ENCODE peak calls at places on chromosomes 2 and 18, in seven cellular contexts. D is neural progenitor cell; L is cardiac muscle cell; C is lower lobe of right lung; G is tibial nerve; F is GM12878; Q is CD8-positive, alpha-beta T cell. Z is an unnamed sample. For H3K4me1, the result is how much of the 10 kb centered on the place peaks cover.

GRCh38 chr2:241391892-241392665 is 36.0 kb downstream of the FARP2 start:
- DNase-seq in D (peak), L (peak), F (no peak), G (no peak), C (no peak), Q (no peak), Z (no peak)

GRCh38 chr2:158662406-158662805 is 132.7 kb upstream of the DAPL1 start:
- DNase-seq in D (no peak), C (no peak), Q (no peak), L (no peak), F (no peak), G (no peak), Z (no peak)

GRCh38 chr2:62151306-62151638 is 44.6 kb upstream of the B3GNT2 start:
- DNase-seq in C (no peak), Q (no peak), L (no peak), F (no peak), G (no peak), D (no peak), Z (no peak)

GRCh38 chr2:190267302-190267701 is 52.3 kb downstream of the HIBCH start:
- DNase-seq in G (no peak), F (no peak), D (no peak), L (peak), Q (no peak), C (no peak), Z (no peak)

GRCh38 chr18:6923220-6923619 is 193.7 kb downstream of the ARHGAP28 start:
- DNase-seq in Q (no peak), G (no peak), F (no peak), L (no peak), C (no peak), D (no peak), Z (no peak)

GRCh38 chr18:33372442-33372841 is 68.1 kb downstream of the CCDC178 start:
- DNase-seq in C (no peak), Q (no peak), G (no peak), L (no peak), F (no peak), D (no peak), Z (no peak)

GRCh38 chr2:62396880-62397279 is 109.1 kb downstream of the TMEM17 start:
- DNase-seq in L (no peak), C (no peak), Q (no peak), G (no peak), F (no peak), D (no peak), Z (no peak)

GRCh38 chr2:60383421-60384117 is 169.9 kb downstream of the BCL11A start:
- DNase-seq in C (no peak), L (no peak), D (no peak), Q (no peak), F (no peak), G (no peak), Z (no peak)

GRCh38 chr2:30235008-30235655 is 3.8 kb downstream of the LBH start:
- DNase-seq in D (no peak), F (no peak), G (no peak), L (no peak), Q (peak), C (no peak), Z (peak)

GRCh38 chr2:143469323-143469722 is 340.1 kb downstream of the ARHGAP15 start:
- DNase-seq in G (no peak), Q (no peak), C (no peak), F (no peak), L (no peak), D (no peak), Z (no peak)

GRCh38 chr2:104872866-104873688 is 19.2 kb downstream of the POU3F3 start:
- DNase-seq in G (no peak), L (peak), D (peak), C (peak), Q (no peak), F (no peak), Z (peak)

GRCh38 chr2:229270551-229271410 is at the start of gene PID1:
- DNase-seq in L (peak), Q (no peak), G (no peak), C (peak), F (no peak), D (peak), Z (peak)

GRCh38 chr2:68244456-68244855 is 7.9 kb downstream of the PPP3R1 start:
- DNase-seq in L (peak), C (no peak), F (no peak), D (no peak), G (no peak), Q (no peak), Z (no peak)

GRCh38 chr2:165044505-165045303 is 89.4 kb upstream of the SLC38A11 start:
- DNase-seq in G (no peak), L (no peak), Q (no peak), C (no peak), F (no peak), D (peak), Z (no peak)

GRCh38 chr2:39380525-39381150 is 56.4 kb downstream of the MAP4K3 start:
- DNase-seq in C (no peak), Q (no peak), D (no peak), F (no peak), G (no peak), L (peak), Z (no peak)

GRCh38 chr2:221641181-221641871 is 69.2 kb upstream of the EPHA4 start:
- DNase-seq in F (no peak), G (no peak), L (peak), Q (no peak), D (no peak), C (peak), Z (no peak)

GRCh38 chr2:98554116-98554861 is 54.0 kb downstream of the COA5 start:
- DNase-seq in D (no peak), F (no peak), L (no peak), G (no peak), Q (no peak), C (no peak), Z (no peak)

GRCh38 chr2:47174731-47175361 is 19.7 kb upstream of the STPG4 start:
- DNase-seq in D (peak), C (peak), F (no peak), L (peak), G (no peak), Q (no peak), Z (peak)

GRCh38 chr2:227890495-227891079 is 19.2 kb downstream of the DAW1 start:
- DNase-seq in C (no peak), L (peak), D (peak), Q (no peak), G (no peak), F (peak), Z (no peak)

GRCh38 chr2:136328396-136328795 is 210.4 kb upstream of the CXCR4 start:
- DNase-seq in C (no peak), G (no peak), Q (no peak), L (no peak), F (no peak), D (no peak), Z (no peak)

GRCh38 chr2:10331702-10332401 is 29.1 kb downstream of the HPCAL1 start:
- DNase-seq in G (no peak), Q (peak), C (peak), L (no peak), F (peak), D (no peak), Z (no peak)

GRCh38 chr2:218224206-218224605 is 7.2 kb downstream of the ARPC2 start:
- DNase-seq in D (no peak), C (no peak), Q (no peak), G (no peak), F (no peak), L (no peak), Z (no peak)

GRCh38 chr2:86477349-86477748 is 36.2 kb downstream of the KDM3A start:
- DNase-seq in D (no peak), C (no peak), L (peak), G (no peak), F (no peak), Q (no peak), Z (no peak)

GRCh38 chr2:217186152-217186551 is 326.3 kb upstream of the TNP1 start:
- DNase-seq in G (no peak), L (no peak), F (no peak), Q (no peak), D (no peak), C (no peak), Z (peak)

GRCh38 chr2:169225906-169226305 is 136.4 kb downstream of the LRP2 start:
- DNase-seq in F (no peak), Q (no peak), G (no peak), D (no peak), C (no peak), L (no peak), Z (no peak)

GRCh38 chr18:35572644-35573043 is 8.9 kb upstream of the GALNT1 start:
- DNase-seq in G (no peak), F (no peak), C (no peak), D (no peak), L (no peak), Q (no peak), Z (no peak)

GRCh38 chr2:240569523-240569997 is 1.3 kb downstream of the RNPEPL1 start:
- DNase-seq in C (peak), D (no peak), Q (peak), F (no peak), G (no peak), L (no peak), Z (no peak)

GRCh38 chr2:212354382-212354781 is 184.2 kb downstream of the ERBB4 start:
- DNase-seq in Q (no peak), C (no peak), D (no peak), F (no peak), L (no peak), G (no peak), Z (no peak)

GRCh38 chr2:207767461-207768167 is 2.1 kb downstream of the FZD5 start:
- DNase-seq in C (peak), L (peak), D (peak), G (peak), Q (no peak), F (no peak), Z (peak)

GRCh38 chr2:207765960-207766582 is 3.6 kb downstream of the FZD5 start:
- DNase-seq in G (no peak), C (no peak), F (no peak), L (no peak), Q (no peak), D (peak), Z (no peak)

GRCh38 chr2:207766697-207767460 is 2.8 kb downstream of the FZD5 start:
- DNase-seq in G (no peak), F (no peak), L (no peak), C (peak), D (peak), Q (no peak), Z (no peak)

GRCh38 chr2:207768891-207769596 is 662 bp downstream of the FZD5 start:
- DNase-seq in Q (peak), C (peak), L (peak), D (peak), F (no peak), G (peak), Z (peak)

GRCh38 chr2:207768168-207768890 is 1.4 kb downstream of the FZD5 start:
- DNase-seq in D (peak), L (peak), Q (peak), G (peak), C (peak), F (no peak), Z (peak)
- TF ChIP-seq CTCF in D (no peak), L (no peak), Q (no peak), G (no peak), C (no peak), F (no peak), Z (no peak)

GRCh38 chr2:237495521-237496117 is 8.6 kb downstream of the MLPH start:
- DNase-seq in D (no peak), L (no peak), Q (no peak), C (no peak), F (no peak), G (no peak), Z (peak)
- H3K4me1 ChIP-seq in D (under half), L (under half), Q (under half), C (under half), F (under half), G (under half), Z (under half)

DNA sequence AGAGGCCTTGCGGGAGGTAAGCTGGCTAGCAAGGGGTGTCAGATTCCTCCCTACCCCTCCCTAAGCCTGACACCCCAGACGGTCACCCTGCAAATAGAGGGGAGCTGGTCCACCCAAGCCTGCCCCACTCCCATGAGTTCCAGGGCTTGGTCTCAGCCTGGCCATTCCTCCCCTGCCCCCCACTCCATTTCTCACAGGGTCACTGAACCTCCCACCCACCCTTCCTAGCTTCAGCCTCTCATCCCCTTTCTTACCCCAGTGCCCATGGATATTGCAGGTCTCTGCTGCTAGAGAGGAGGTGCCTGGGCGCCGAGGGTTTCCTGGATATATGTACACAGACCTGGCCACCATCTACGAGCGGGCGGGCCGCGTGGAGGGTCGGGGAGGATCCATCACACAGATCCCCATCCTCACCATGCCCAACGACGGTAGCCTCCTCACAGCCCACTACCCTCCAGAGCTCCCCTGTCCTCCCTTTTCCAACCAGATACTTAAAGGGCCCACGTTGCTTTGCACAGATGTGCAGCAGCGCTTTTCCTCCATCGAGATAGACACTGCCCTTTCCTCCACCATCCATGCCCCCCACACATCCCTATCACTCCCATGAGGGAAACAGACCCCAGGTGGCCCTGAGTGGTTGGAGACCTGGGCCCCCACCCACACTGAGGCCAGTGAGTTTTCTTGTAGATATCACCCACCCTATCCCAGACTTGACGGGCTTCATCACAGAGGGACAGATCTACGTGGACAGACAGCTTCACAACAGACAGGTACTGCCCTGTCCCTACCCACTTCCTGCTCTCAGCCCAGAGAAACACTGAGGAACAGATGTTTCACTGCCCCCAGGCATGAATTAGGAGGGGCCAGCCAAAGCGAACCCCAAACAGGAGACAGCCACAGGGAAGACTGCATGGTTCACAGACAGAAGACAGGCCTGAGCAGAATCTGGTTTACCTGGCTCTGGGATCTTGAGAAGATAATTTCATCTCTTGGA is 15.2 kb upstream of the ANKRD53 start:
- DNase-seq in L (no peak), F (no peak), C (no peak), Q (peak), G (no peak), D (no peak), Z (no peak)
- TF ChIP-seq CTCF in L (no peak), F (no peak), C (no peak), Q (no peak), G (no peak), D (no peak), Z (no peak)

GRCh38 chr18:77069931-77070330 is 62.7 kb downstream of the MBP start:
- DNase-seq in G (no peak), C (no peak), D (no peak), Q (no peak), L (no peak), F (no peak), Z (no peak)

GRCh38 chr18:77069482-77069881 is 63.1 kb downstream of the MBP start:
- DNase-seq in D (no peak), F (no peak), G (no peak), Q (no peak), L (no peak), C (no peak), Z (no peak)

GRCh38 chr18:77071711-77072292 is 60.8 kb downstream of the MBP start:
- DNase-seq in Q (no peak), G (no peak), F (no peak), C (no peak), D (no peak), L (peak), Z (no peak)

GRCh38 chr18:77071061-77071460 is 61.5 kb downstream of the MBP start:
- DNase-seq in L (no peak), C (no peak), D (no peak), F (no peak), Q (no peak), G (no peak), Z (no peak)

GRCh38 chr18:77070627-77071026 is 62.0 kb downstream of the MBP start:
- DNase-seq in Q (no peak), C (no peak), D (no peak), F (no peak), L (no peak), G (no peak), Z (no peak)
- H3K4me1 ChIP-seq in Q (half or more), C (half or more), D (under half), F (under half), L (under half), G (under half), Z (under half)

DNA sequence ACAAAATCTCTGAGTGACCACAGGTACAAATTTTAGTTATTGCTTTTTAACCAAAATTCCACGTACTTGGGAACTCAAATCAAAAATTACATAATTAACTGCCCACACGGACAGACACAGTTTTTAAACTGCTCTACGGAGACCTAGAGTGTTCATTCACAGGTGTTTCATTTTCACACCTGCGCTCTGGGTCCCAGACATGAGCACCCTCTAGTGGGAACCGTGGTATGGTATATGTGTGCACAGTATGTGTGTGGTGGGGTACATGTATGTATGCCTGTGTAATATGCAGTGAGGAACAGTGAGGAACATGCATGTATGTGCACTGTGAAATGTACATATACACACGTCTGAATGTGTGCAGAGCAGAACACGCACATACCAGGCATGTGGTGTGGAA is 65.0 kb downstream of the PPP4R1 start:
- DNase-seq in L (no peak), D (no peak), F (no peak), G (no peak), C (no peak), Q (no peak), Z (no peak)
- TF ChIP-seq CTCF in L (no peak), D (peak), F (peak), G (no peak), C (no peak), Q (no peak), Z (no peak)

DNA sequence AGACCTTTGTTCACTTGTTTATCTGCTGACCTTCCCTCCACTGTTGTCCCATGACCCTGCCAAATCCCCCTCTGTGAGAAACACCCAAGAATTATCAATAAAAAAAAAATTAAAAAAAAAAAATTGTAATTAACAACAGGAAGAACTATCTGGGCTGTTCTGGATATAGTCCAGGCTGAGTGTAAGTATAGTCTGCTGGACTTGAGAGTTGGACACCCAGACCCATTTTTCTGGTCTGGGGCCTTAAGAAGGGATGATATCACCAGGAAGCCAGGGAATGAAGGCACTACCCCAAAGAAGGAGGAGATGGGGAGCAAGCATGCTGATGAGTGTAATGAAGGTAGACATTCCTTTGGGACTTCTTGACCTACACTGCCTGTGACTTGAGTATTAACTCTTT is 72.1 kb upstream of the ZFP36L2 start:
- DNase-seq in C (no peak), F (no peak), L (no peak), Q (no peak), G (no peak), D (no peak), Z (no peak)
- H3K4me1 ChIP-seq in C (under half), F (under half), L (under half), Q (under half), G (under half), D (under half), Z (under half)

DNA sequence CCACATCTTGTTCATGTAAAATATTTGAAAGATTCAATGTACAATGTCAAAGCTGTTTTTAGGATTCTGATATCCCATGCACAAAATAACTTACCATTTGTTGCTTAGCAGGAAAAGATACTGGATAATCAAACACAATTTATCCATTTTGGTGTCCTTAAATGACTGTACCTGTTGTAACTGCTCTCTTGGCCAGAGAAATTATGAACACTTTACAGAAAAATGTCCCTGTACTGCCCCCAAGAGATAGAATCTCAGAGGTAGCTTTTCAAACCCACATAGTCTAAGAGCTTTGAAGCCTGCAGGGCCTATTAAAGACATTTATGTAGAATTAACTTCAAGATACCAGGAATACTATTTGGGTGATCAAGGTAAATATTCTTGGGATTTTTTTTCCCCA is 12.2 kb upstream of the ME2 start:
- DNase-seq in Q (no peak), L (peak), D (no peak), G (no peak), F (no peak), C (no peak), Z (no peak)
- TF ChIP-seq CTCF in Q (no peak), L (peak), D (no peak), G (no peak), F (peak), C (no peak), Z (no peak)

DNA sequence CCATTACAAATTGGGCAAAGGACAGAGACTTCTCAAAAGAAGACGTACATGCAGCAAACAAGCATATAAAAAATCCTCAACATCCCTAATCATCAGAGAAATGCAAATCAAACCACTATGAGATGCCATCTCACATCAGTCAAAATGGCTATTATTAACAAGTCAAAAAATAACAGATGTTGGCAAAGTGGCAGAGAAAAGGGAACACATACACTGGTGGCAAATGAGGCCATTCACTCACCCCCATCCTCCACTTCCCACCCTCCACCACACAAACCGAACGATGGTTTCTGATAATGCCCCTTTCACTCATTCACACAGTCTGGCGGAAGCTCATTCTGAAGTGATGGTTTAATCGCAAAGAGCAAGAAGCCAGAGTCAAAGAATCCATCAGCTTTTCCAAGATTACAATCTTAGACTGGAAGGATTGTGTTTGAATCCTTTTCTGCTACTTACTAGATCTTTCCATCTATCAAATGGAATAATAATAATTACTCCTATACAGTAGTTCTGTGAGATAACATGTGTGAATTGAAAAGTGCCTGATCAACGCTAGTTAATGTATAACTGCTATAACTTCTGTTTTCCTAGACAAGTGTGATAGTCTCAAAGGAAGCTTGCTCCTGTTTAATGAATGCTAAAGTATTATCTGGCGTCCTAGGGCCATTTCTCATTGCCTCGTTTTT is 16.9 kb upstream of the CD28 start:
- DNase-seq in C (no peak), Q (no peak), G (no peak), F (peak), D (no peak), L (no peak), Z (no peak)
- H3K4me1 ChIP-seq in C (half or more), Q (under half), G (under half), F (under half), D (under half), L (under half), Z (under half)